ENCODE peak calls at places on chromosomes 7 and 10, in ten cellular contexts. W, P, R, Y, V, D, F, E, I and G are unnamed samples.

GRCh38 chr10:121788717-121789116 is 139.1 kb downstream of the ATE1 start:
- DNase-seq in I (no peak), W (no peak), R (no peak), V (no peak), D (no peak), F (no peak), Y (no peak), P (no peak), E (no peak), G (no peak)

GRCh38 chr7:27346531-27347260 is 104.1 kb downstream of the EVX1 start:
- DNase-seq in Y (peak), P (no peak), E (peak), D (no peak), V (peak), W (no peak), F (peak), I (peak), R (no peak), G (peak)

GRCh38 chr7:139034336-139034735 is 1.5 kb downstream of the ZC3HAV1L start:
- DNase-seq in V (no peak), E (no peak), R (no peak), D (no peak), Y (peak), F (no peak), P (no peak), I (peak), W (no peak), G (no peak)

GRCh38 chr10:31739759-31740158 is 188.9 kb downstream of the ARHGAP12 start:
- DNase-seq in I (peak), D (peak), F (peak), Y (peak), R (no peak), W (no peak), P (no peak), E (no peak), V (peak), G (no peak)

GRCh38 chr7:97555845-97556431 is 175.9 kb upstream of the TAC1 start:
- DNase-seq in R (no peak), V (no peak), P (no peak), F (no peak), I (no peak), W (no peak), E (no peak), D (no peak), Y (no peak), G (no peak)

GRCh38 chr7:26855421-26855820 is 9.0 kb downstream of the SKAP2 start:
- DNase-seq in D (no peak), W (no peak), I (no peak), P (no peak), R (no peak), E (no peak), V (no peak), F (no peak), Y (no peak), G (no peak)

GRCh38 chr10:100345570-100346330 is 1.3 kb upstream of the SCD start:
- DNase-seq in D (peak), Y (peak), V (peak), P (no peak), E (no peak), I (peak), F (peak), W (no peak), R (no peak), G (peak)

GRCh38 chr10:61078542-61078941 is 134.6 kb upstream of the RHOBTB1 start:
- DNase-seq in P (no peak), D (peak), R (no peak), F (no peak), E (no peak), I (peak), Y (peak), V (no peak), W (no peak), G (no peak)

GRCh38 chr10:42933454-42934340 is 143.2 kb upstream of the RET start:
- DNase-seq in E (peak), W (no peak), F (no peak), I (no peak), Y (no peak), D (no peak), V (peak), P (peak), R (no peak), G (peak)

GRCh38 chr7:90587766-90588165 is 8.4 kb upstream of the CDK14 start:
- DNase-seq in E (no peak), D (no peak), V (no peak), F (no peak), P (no peak), I (no peak), R (no peak), W (no peak), Y (no peak), G (no peak)